ENCODE peak calls at places on chromosome 20, in four cellular contexts. N, W, J and X are unnamed samples.

GRCh38 chr20:48596499-48596898 is 231.3 kb downstream of the PREX1 start:
- DNase-seq in N (peak; percentile 9), W (no peak), J (no peak), X (no peak)

GRCh38 chr20:38755324-38755910 is 7.2 kb downstream of the ACTR5 start:
- DNase-seq in N (no peak), W (no peak), J (no peak), X (no peak)

GRCh38 chr20:33685328-33686007 is 717 bp downstream of the E2F1 start:
- DNase-seq in N (no peak), W (no peak), J (no peak), X (peak; percentile 86)

GRCh38 chr20:37749620-37750403 is 56.0 kb downstream of the CTNNBL1 start:
- DNase-seq in N (no peak), W (no peak), J (no peak), X (no peak)

GRCh38 chr20:33841439-33841799 is 30.3 kb downstream of the CHMP4B start:
- DNase-seq in N (peak; percentile 10), W (no peak), J (no peak), X (no peak)

GRCh38 chr20:56683077-56683865 is 54.2 kb downstream of the TFAP2C start:
- DNase-seq in N (no peak), W (no peak), J (no peak), X (no peak)

GRCh38 chr20:24704899-24705298 is 235.5 kb downstream of the SYNDIG1 start:
- DNase-seq in N (no peak), W (no peak), J (no peak), X (no peak)

GRCh38 chr20:57713505-57713903 is 3.7 kb upstream of the PMEPA1 start:
- DNase-seq in N (no peak), W (no peak), J (no peak), X (no peak)

GRCh38 chr20:12201289-12201991 is 283.7 kb downstream of the BTBD3 start:
- DNase-seq in N (no peak), W (no peak), J (no peak), X (no peak)

GRCh38 chr20:45958593-45958992 is 13.4 kb downstream of the ZNF335 start:
- DNase-seq in N (peak; percentile 9), W (no peak), J (peak; percentile 1), X (no peak)

GRCh38 chr20:10060223-10060622 is 25.4 kb downstream of the ANKEF1 start:
- DNase-seq in N (no peak), W (no peak), J (no peak), X (no peak)

GRCh38 chr20:41616228-41616627 is 1.9 kb downstream of the CHD6 start:
- DNase-seq in N (no peak), W (no peak), J (no peak), X (no peak)

GRCh38 chr20:41213150-41213820 is 75.9 kb downstream of the PLCG1 start:
- DNase-seq in N (no peak), W (no peak), J (no peak), X (peak; percentile 33)

GRCh38 chr20:5073154-5074049 is 46.4 kb downstream of the PCNA start:
- DNase-seq in N (peak; percentile 91), W (peak; percentile 60), J (peak; percentile 94), X (peak; percentile 72)

GRCh38 chr20:9985773-9986172 is 49.0 kb upstream of the ANKEF1 start:
- DNase-seq in N (no peak), W (no peak), J (no peak), X (no peak)

GRCh38 chr20:21808863-21809664 is 103.6 kb downstream of the PAX1 start:
- DNase-seq in N (no peak), W (no peak), J (no peak), X (peak; percentile 60)

GRCh38 chr20:42191140-42191860 is 573.1 kb upstream of the CHD6 start:
- DNase-seq in N (no peak), W (no peak), J (no peak), X (no peak)

GRCh38 chr20:36315545-36316351 is 9.6 kb downstream of the DLGAP4 start:
- DNase-seq in N (peak; percentile 56), W (no peak), J (no peak), X (no peak)

GRCh38 chr20:5214826-5215225 is 88.0 kb downstream of the CDS2 start:
- DNase-seq in N (no peak), W (no peak), J (no peak), X (no peak)

GRCh38 chr20:9185511-9185910 is 116.6 kb downstream of the PLCB4 start:
- DNase-seq in N (no peak), W (no peak), J (no peak), X (no peak)

GRCh38 chr20:45970646-45971424 is 1.2 kb downstream of the ZNF335 start:
- DNase-seq in N (no peak), W (no peak), J (peak; percentile 43), X (peak; percentile 58)

GRCh38 chr20:63743210-63743970 is 3.8 kb downstream of the SLC2A4RG start:
- DNase-seq in N (peak; percentile 66), W (no peak), J (no peak), X (no peak)

GRCh38 chr20:11853359-11853758 is 64.3 kb upstream of the BTBD3 start:
- DNase-seq in N (no peak), W (no peak), J (no peak), X (no peak)

GRCh38 chr20:19968488-19969073 is 48.6 kb upstream of the NAA20 start:
- DNase-seq in N (no peak), W (no peak), J (no peak), X (no peak)

GRCh38 chr20:34768105-34768504 is 57.3 kb downstream of the NCOA6 start:
- DNase-seq in N (no peak), W (no peak), J (no peak), X (no peak)

GRCh38 chr20:22402990-22403859 is 181.1 kb downstream of the FOXA2 start:
- DNase-seq in N (no peak), W (no peak), J (no peak), X (no peak)

GRCh38 chr20:58309607-58310290 is at the start of gene RAB22A:
- DNase-seq in N (peak; percentile 92), W (peak; percentile 78), J (peak; percentile 74), X (peak; percentile 95)

GRCh38 chr20:9200620-9201019 is 131.7 kb downstream of the PLCB4 start:
- DNase-seq in N (no peak), W (no peak), J (no peak), X (no peak)

GRCh38 chr20:46304361-46304760 is 3.9 kb downstream of the CDH22 start:
- DNase-seq in N (no peak), W (no peak), J (no peak), X (no peak)

GRCh38 chr20:37358366-37359150 is 12.6 kb downstream of the SRC start:
- DNase-seq in N (peak; percentile 76), W (peak; percentile 40), J (peak; percentile 38), X (no peak)

GRCh38 chr20:6664574-6664973 is 102.9 kb upstream of the BMP2 start:
- DNase-seq in N (no peak), W (no peak), J (no peak), X (no peak)

GRCh38 chr20:25745100-25745499 is 48.4 kb upstream of the ZNF337 start:
- DNase-seq in N (no peak), W (no peak), J (no peak), X (no peak)

GRCh38 chr20:57241592-57241991 is 24.8 kb downstream of the BMP7 start:
- DNase-seq in N (no peak), W (no peak), J (no peak), X (no peak)

GRCh38 chr20:1927217-1927616 is 32.0 kb downstream of the SIRPA start:
- DNase-seq in N (no peak), W (no peak), J (no peak), X (no peak)

GRCh38 chr20:1929460-1929859 is 34.3 kb downstream of the SIRPA start:
- DNase-seq in N (no peak), W (no peak), J (no peak), X (no peak)

GRCh38 chr20:1928154-1928553 is 32.9 kb downstream of the SIRPA start:
- DNase-seq in N (no peak), W (no peak), J (no peak), X (no peak)

GRCh38 chr20:1930165-1930564 is 35.0 kb downstream of the SIRPA start:
- DNase-seq in N (no peak), W (no peak), J (no peak), X (no peak)

GRCh38 chr20:1928782-1929181 is 33.6 kb downstream of the SIRPA start:
- DNase-seq in N (no peak), W (no peak), J (no peak), X (no peak)
- TF ChIP-seq POLR2A in N (no peak), W (no peak), J (no peak), X (no peak)

GRCh38 chr20:18466894-18467678 is at the start of the genes DZANK1 and POLR3F:
- DNase-seq in N (peak; percentile 96), W (peak; percentile 93), J (peak; percentile 97), X (peak; percentile 96)
- TF ChIP-seq POLR2A in N (no peak), W (peak; percentile 28), J (peak; percentile 20), X (peak; percentile 77)

DNA sequence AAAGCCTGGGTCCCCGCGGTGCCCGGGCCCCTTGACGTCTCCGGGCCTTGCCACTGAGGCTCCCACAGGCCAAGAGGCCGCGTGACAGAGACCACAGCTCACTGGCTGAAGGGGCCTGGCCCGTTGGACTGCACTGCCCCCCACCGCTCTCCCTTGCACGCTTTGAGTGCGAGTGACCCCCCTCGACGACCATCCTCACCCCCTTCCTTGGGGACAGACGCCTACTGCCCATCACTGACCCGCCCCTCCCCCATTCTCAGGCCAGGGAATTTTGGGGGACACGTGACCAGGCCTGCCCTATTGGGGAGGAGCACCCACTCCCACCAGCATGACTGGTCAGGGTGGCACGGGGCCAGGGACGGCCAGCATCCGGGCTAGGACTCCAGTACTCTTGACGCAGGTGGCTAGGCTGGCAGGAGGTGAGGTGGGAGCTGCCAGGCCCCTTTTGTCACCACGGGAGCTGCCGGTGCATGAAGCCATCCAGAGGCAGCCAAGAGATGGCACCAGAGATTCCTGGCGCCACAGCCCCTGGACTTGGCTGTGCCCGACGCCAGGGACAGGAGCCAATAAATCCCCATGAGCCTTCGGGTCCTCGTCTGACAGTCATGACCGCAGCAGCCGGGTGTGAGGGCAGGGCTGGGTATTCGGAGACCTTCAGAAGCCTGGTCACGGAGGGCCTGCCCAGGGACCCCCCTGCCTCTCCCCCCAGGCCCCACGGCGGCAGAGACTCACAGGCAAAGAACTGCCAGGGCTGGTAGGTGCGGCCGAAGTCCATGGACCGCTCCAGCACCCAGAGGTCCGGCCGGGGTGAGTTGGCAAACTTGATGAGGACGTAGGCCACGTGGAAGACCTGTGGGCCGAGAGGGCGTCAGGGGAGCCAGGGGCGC is 14.5 kb downstream of the LAMA5 start:
- DNase-seq in N (peak; percentile 96), W (no peak), J (peak; percentile 91), X (no peak)
- TF ChIP-seq POLR2A in N (no peak), W (no peak), J (no peak), X (no peak)

DNA sequence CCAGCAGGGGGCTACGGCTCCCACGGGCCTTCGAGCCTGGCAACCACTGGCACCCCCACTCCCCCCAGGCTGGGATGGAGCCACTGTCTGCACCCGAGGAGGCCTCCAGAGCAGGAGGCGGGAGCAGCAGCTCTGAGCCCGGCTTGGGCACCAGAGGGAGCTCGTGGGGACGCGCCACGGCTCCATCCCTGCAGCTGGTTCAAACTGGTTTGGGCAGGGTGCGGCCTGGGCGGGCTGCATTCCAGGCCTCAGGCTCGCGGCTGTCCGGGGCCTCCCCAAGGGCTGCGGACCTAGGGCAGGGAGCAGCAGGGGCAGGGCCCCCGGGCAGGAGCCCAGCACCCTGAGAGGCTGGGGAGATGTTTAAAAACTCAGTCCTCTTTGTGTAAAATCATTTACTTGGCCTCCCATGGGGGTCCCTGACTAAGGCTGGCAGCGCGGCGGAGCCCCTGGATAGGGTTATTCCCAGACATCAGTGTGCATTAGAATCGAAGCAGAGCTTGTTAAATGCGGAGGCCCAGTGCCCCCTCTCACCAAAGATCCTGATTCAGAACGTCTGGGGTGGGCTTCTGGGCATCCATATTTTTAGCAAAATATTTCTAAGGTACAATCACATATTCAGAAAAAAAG is 4.1 kb upstream of the BCAS4 start:
- DNase-seq in N (peak; percentile 94), W (peak; percentile 92), J (peak; percentile 89), X (peak; percentile 91)
- TF ChIP-seq POLR2A in N (no peak), W (no peak), J (no peak), X (peak; percentile 71)

GRCh38 chr20:32483351-32484220 is 101.5 kb downstream of the NOL4L start:
- DNase-seq in N (peak; percentile 86), W (peak; percentile 60), J (peak; percentile 74), X (peak; percentile 34)
- TF ChIP-seq POLR2A in N (peak; percentile 24), W (no peak), J (peak; percentile 49), X (no peak)